ENCODE peak calls at places on chromosomes 13 and 19, in ten cellular contexts. O is NCI-H526; R is WTC11; G is germinal center; L is cardiac muscle cell; Q is Calu3; F is NCI-H1436; T is stimulated activated naive CD8-positive, alpha-beta T cell treated with anti-CD3 and anti-CD28 coated beads, Interleukin-15, Interleukin-2, amounts not matched to agents 100 U/mL and 50 U/mL, for 24 hours; W is astrocyte; I is Kasumi-1. X is an unnamed sample.

GRCh38 chr19:39795001-39795400 is 16.3 kb downstream of the LEUTX start:
- DNase-seq in Q (no peak), L (no peak), W (no peak), F (no peak), G (peak; percentile 16), I (no peak), R (no peak), O (no peak), T (no peak), X (no peak)

GRCh38 chr19:39473443-39473960 is 7.1 kb upstream of the TIMM50 start:
- DNase-seq in F (no peak), G (no peak), R (no peak), T (no peak), O (no peak), W (no peak), I (no peak), Q (no peak), L (no peak), X (no peak)

GRCh38 chr13:114063545-114064515 is 68.6 kb downstream of the RASA3 start:
- DNase-seq in T (peak; percentile 30), Q (peak; percentile 1), W (peak; percentile 58), L (peak; percentile 63), G (no peak), I (no peak), F (no peak), O (no peak), R (no peak), X (peak; percentile 58)

GRCh38 chr13:26784704-26785639 is 24.4 kb upstream of the GPR12 start:
- DNase-seq in G (peak; percentile 81), I (peak; percentile 13), L (no peak), F (no peak), T (peak; percentile 24), W (no peak), Q (no peak), R (peak; percentile 30), O (peak; percentile 41), X (no peak)

GRCh38 chr19:368624-369020 is 24.0 kb upstream of the MIER2 start:
- DNase-seq in R (no peak), O (no peak), L (no peak), W (no peak), T (no peak), F (no peak), I (no peak), Q (no peak), G (no peak), X (no peak)

GRCh38 chr19:3625996-3626472 is 556 bp downstream of the CACTIN start:
- DNase-seq in R (no peak), Q (no peak), L (no peak), W (peak; percentile 10), T (no peak), O (no peak), G (no peak), F (no peak), I (no peak), X (no peak)

GRCh38 chr13:61414686-61415664 is 674 bp downstream of the PCDH20 start:
- DNase-seq in R (peak; percentile 81), O (peak; percentile 73), L (peak; percentile 17), W (peak; percentile 36), I (no peak), Q (no peak), T (no peak), F (no peak), G (no peak), X (peak; percentile 88)

GRCh38 chr13:108357228-108357627 is 87.7 kb downstream of the TNFSF13B start:
- DNase-seq in R (no peak), W (no peak), T (no peak), O (no peak), G (no peak), F (no peak), Q (no peak), I (no peak), L (no peak), X (no peak)

GRCh38 chr19:8261881-8262280 is 46.3 kb downstream of the CD320 start:
- DNase-seq in O (no peak), L (no peak), T (no peak), R (no peak), G (no peak), I (no peak), F (no peak), Q (no peak), W (no peak), X (no peak)

GRCh38 chr13:112905086-112905485 is 63.9 kb upstream of the MCF2L start:
- DNase-seq in L (no peak), I (no peak), O (no peak), G (no peak), F (no peak), T (no peak), R (no peak), W (no peak), Q (no peak), X (no peak)

GRCh38 chr13:95559100-95559499 is 6.6 kb downstream of the CLDN10 start:
- DNase-seq in R (no peak), W (no peak), G (no peak), Q (no peak), T (no peak), L (no peak), F (no peak), I (no peak), O (no peak), X (no peak)

GRCh38 chr13:83184819-83185218 is 697.5 kb downstream of the SLITRK1 start:
- DNase-seq in T (no peak), F (no peak), O (no peak), Q (no peak), G (no peak), R (no peak), L (peak; percentile 71), I (no peak), W (peak; percentile 21), X (no peak)

GRCh38 chr13:58979851-58980250 is 1183.9 kb downstream of the DIAPH3 start:
- DNase-seq in O (no peak), F (no peak), W (no peak), G (no peak), R (no peak), L (no peak), T (no peak), Q (no peak), I (no peak), X (no peak)

GRCh38 chr13:33119886-33120543 is 103.8 kb downstream of the KL start:
- DNase-seq in I (no peak), W (peak; percentile 73), T (no peak), R (no peak), L (no peak), G (no peak), O (no peak), F (no peak), Q (no peak), X (no peak)

GRCh38 chr19:3034845-3035541 is 5.9 kb upstream of the TLE2 start:
- DNase-seq in O (no peak), T (peak; percentile 64), L (peak; percentile 76), I (peak; percentile 61), R (no peak), F (no peak), Q (no peak), G (no peak), W (peak; percentile 36), X (peak; percentile 29)

GRCh38 chr13:111645198-111645597 is 324.8 kb downstream of the TEX29 start:
- DNase-seq in T (no peak), Q (no peak), F (no peak), G (no peak), L (no peak), I (no peak), O (no peak), W (no peak), R (no peak), X (no peak)

GRCh38 chr13:112889351-112890290 is 79.4 kb upstream of the MCF2L start:
- DNase-seq in F (no peak), R (no peak), W (no peak), T (no peak), Q (no peak), G (no peak), I (no peak), L (no peak), O (no peak), X (no peak)

GRCh38 chr19:45066921-45067661 is 9.2 kb downstream of the ZNF296 start:
- DNase-seq in F (no peak), R (no peak), L (no peak), O (no peak), Q (no peak), T (no peak), I (no peak), G (no peak), W (no peak), X (no peak)

GRCh38 chr19:54188224-54188871 is 1.0 kb downstream of the MBOAT7 start:
- DNase-seq in Q (peak; percentile 54), F (no peak), W (peak; percentile 73), I (peak; percentile 89), T (peak; percentile 68), G (no peak), R (peak; percentile 27), O (no peak), L (peak; percentile 50), X (no peak)